ENCODE peak calls at places on chromosomes 5 and 9, in seven cellular contexts. F is dorsolateral prefrontal cortex; X is AG09309; S is H1; R is upper lobe of right lung; P is A549; G is activated CD8-positive, alpha-beta T cell treated with anti-CD3 and anti-CD28 coated beads for 36 hours. T is an unnamed sample.

GRCh38 chr5:27962201-27962600 is 923.8 kb upstream of the CDH9 start:
- DNase-seq in F (no peak), X (no peak), S (no peak), R (no peak), P (no peak), G (no peak), T (no peak)

GRCh38 chr9:81613002-81613750 is 76.2 kb downstream of the TLE1 start:
- DNase-seq in F (no peak), X (peak), S (no peak), R (no peak), P (no peak), G (no peak), T (no peak)

GRCh38 chr5:177531209-177531940 is 14.6 kb upstream of the DDX41 start:
- DNase-seq in F (no peak), X (no peak), S (no peak), R (no peak), P (no peak), G (no peak), T (no peak)

GRCh38 chr9:127277099-127277498 is 12.5 kb downstream of the GARNL3 start:
- DNase-seq in F (no peak), X (no peak), S (no peak), R (no peak), P (no peak), G (no peak), T (no peak)

GRCh38 chr9:123552530-123552929 is 196.5 kb downstream of the CRB2 start:
- DNase-seq in F (no peak), X (no peak), S (no peak), R (no peak), P (no peak), G (no peak), T (no peak)

GRCh38 chr9:73270967-73271722 is 119.5 kb downstream of the ANXA1 start:
- DNase-seq in F (no peak), X (peak), S (no peak), R (no peak), P (peak), G (no peak), T (no peak)

GRCh38 chr9:6354072-6354686 is 26.0 kb downstream of the TPD52L3 start:
- DNase-seq in F (peak), X (peak), S (peak), R (no peak), P (peak), G (peak), T (no peak)

GRCh38 chr5:95866431-95867063 is 44.0 kb upstream of the GLRX start:
- DNase-seq in F (no peak), X (no peak), S (no peak), R (no peak), P (no peak), G (no peak), T (no peak)

GRCh38 chr5:73625905-73626811 is at the start of gene ARHGEF28:
- DNase-seq in F (peak), X (no peak), S (peak), R (peak), P (peak), G (peak), T (peak)

GRCh38 chr9:97793067-97793466 is 60.0 kb upstream of the FOXE1 start:
- DNase-seq in F (no peak), X (no peak), S (no peak), R (no peak), P (no peak), G (no peak), T (no peak)

GRCh38 chr9:129382281-129383004 is 204.4 kb upstream of the IER5L start:
- DNase-seq in F (no peak), X (no peak), S (no peak), R (no peak), P (no peak), G (no peak), T (no peak)

GRCh38 chr9:129383005-129383414 is 204.9 kb upstream of the IER5L start:
- DNase-seq in F (peak), X (no peak), S (no peak), R (peak), P (no peak), G (no peak), T (no peak)

GRCh38 chr9:129384887-129385614 is 207.0 kb upstream of the IER5L start:
- DNase-seq in F (no peak), X (no peak), S (no peak), R (no peak), P (no peak), G (no peak), T (no peak)

GRCh38 chr9:129384138-129384886 is 206.3 kb upstream of the IER5L start:
- DNase-seq in F (no peak), X (no peak), S (no peak), R (no peak), P (no peak), G (peak), T (no peak)

GRCh38 chr9:129383415-129384088 is 205.5 kb upstream of the IER5L start:
- DNase-seq in F (peak), X (peak), S (no peak), R (peak), P (no peak), G (peak), T (no peak)
- TF ChIP-seq CTCF in F (peak), X (no peak), S (no peak), R (peak), P (no peak), G (no peak), T (peak)

GRCh38 chr9:4890929-4891328 is 94.1 kb upstream of the JAK2 start:
- DNase-seq in F (no peak), X (no peak), S (no peak), R (no peak), P (no peak), G (no peak), T (no peak)
- TF ChIP-seq CTCF in F (no peak), X (no peak), S (no peak), R (no peak), P (no peak), G (no peak), T (no peak)

GRCh38 chr9:36426945-36427344 is 26.9 kb upstream of the RNF38 start:
- DNase-seq in F (no peak), X (no peak), S (no peak), R (no peak), P (no peak), G (no peak), T (no peak)

GRCh38 chr9:36431078-36431477 is 31.0 kb upstream of the RNF38 start:
- DNase-seq in F (no peak), X (no peak), S (no peak), R (no peak), P (no peak), G (no peak), T (no peak)

GRCh38 chr9:36423196-36423595 is 23.1 kb upstream of the RNF38 start:
- DNase-seq in F (no peak), X (no peak), S (no peak), R (no peak), P (no peak), G (no peak), T (no peak)

GRCh38 chr9:36424289-36425055 is 24.4 kb upstream of the RNF38 start:
- DNase-seq in F (no peak), X (no peak), S (no peak), R (no peak), P (no peak), G (no peak), T (no peak)

GRCh38 chr9:36426348-36426747 is 26.3 kb upstream of the RNF38 start:
- DNase-seq in F (no peak), X (no peak), S (no peak), R (no peak), P (no peak), G (no peak), T (no peak)
- TF ChIP-seq CTCF in F (no peak), X (no peak), S (no peak), R (no peak), P (no peak), G (no peak), T (no peak)

GRCh38 chr9:114383866-114384231 is 3.9 kb downstream of the AKNA start:
- DNase-seq in F (no peak), X (no peak), S (no peak), R (no peak), P (no peak), G (no peak), T (no peak)

GRCh38 chr9:114382951-114383865 is 4.6 kb downstream of the AKNA start:
- DNase-seq in F (no peak), X (no peak), S (peak), R (no peak), P (no peak), G (peak), T (no peak)

GRCh38 chr9:114386361-114386885 is 1.4 kb downstream of the AKNA start:
- DNase-seq in F (no peak), X (no peak), S (no peak), R (no peak), P (no peak), G (no peak), T (no peak)

GRCh38 chr9:114385412-114386181 is 2.2 kb downstream of the AKNA start:
- DNase-seq in F (no peak), X (peak), S (no peak), R (peak), P (peak), G (peak), T (no peak)

GRCh38 chr9:114384836-114385411 is 2.9 kb downstream of the AKNA start:
- DNase-seq in F (no peak), X (no peak), S (no peak), R (no peak), P (no peak), G (no peak), T (no peak)
- TF ChIP-seq CTCF in F (no peak), X (no peak), S (no peak), R (no peak), P (no peak), G (no peak), T (no peak)